ENCODE peak calls at places on chromosomes 7 and 10, in nine cellular contexts. A, Y, E, K, B, T, R, V and Q are unnamed samples. For H3K4me1, the result is how much of the 10 kb centered on the place peaks cover.

GRCh38 chr7:121954803-121955202 is 81.8 kb downstream of the PTPRZ1 start:
- DNase-seq in T (no peak), B (no peak), K (no peak), R (no peak), E (no peak), V (no peak), Y (no peak), A (no peak), Q (no peak)

GRCh38 chr10:102832987-102833386 is 4.2 kb downstream of the CYP17A1 start:
- DNase-seq in T (no peak), K (peak), R (no peak), A (no peak), B (no peak), E (no peak), V (no peak), Y (no peak), Q (no peak)

GRCh38 chr7:44764665-44765578 is 16.3 kb downstream of the ZMIZ2 start:
- DNase-seq in Y (no peak), A (no peak), R (no peak), V (no peak), K (peak), B (no peak), T (no peak), E (peak), Q (no peak)

GRCh38 chr10:99733366-99733765 is 1.3 kb downstream of the CUTC start:
- DNase-seq in B (no peak), K (peak), A (no peak), E (peak), V (no peak), R (no peak), T (no peak), Y (no peak), Q (no peak)

GRCh38 chr7:114026486-114027089 is 107.8 kb upstream of the PPP1R3A start:
- DNase-seq in E (peak), V (no peak), K (no peak), R (no peak), B (no peak), Y (no peak), A (no peak), T (peak), Q (no peak)

GRCh38 chr7:81937091-81937490 is 167.2 kb upstream of the HGF start:
- DNase-seq in V (no peak), E (no peak), B (no peak), Y (no peak), A (no peak), R (no peak), T (no peak), K (no peak), Q (no peak)

GRCh38 chr7:2880051-2880450 is 35.9 kb upstream of the GNA12 start:
- DNase-seq in T (no peak), A (no peak), E (no peak), V (no peak), R (no peak), Y (no peak), K (no peak), B (no peak), Q (no peak)

GRCh38 chr10:21290499-21291160 is 234.9 kb downstream of the SKIDA1 start:
- DNase-seq in T (no peak), E (no peak), V (no peak), K (no peak), B (no peak), A (no peak), Y (no peak), R (no peak), Q (no peak)

GRCh38 chr10:84095821-84096497 is 43.4 kb upstream of the GHITM start:
- DNase-seq in K (peak), T (no peak), B (peak), Y (peak), V (no peak), R (no peak), A (no peak), E (no peak), Q (no peak)

GRCh38 chr10:93071674-93072224 is 1.9 kb upstream of the CYP26A1 start:
- DNase-seq in A (no peak), B (no peak), R (no peak), T (peak), K (peak), V (no peak), E (peak), Y (no peak), Q (no peak)

GRCh38 chr10:23013581-23014335 is 81.6 kb upstream of the MSRB2 start:
- DNase-seq in A (no peak), B (no peak), V (no peak), Y (no peak), E (no peak), K (no peak), T (no peak), R (no peak), Q (no peak)

GRCh38 chr10:102997998-102998397 is 79.9 kb downstream of the CNNM2 start:
- DNase-seq in B (no peak), E (no peak), V (no peak), Y (no peak), T (peak), A (no peak), R (no peak), K (no peak), Q (no peak)

GRCh38 chr7:55432937-55433784 is 68.0 kb downstream of the LANCL2 start:
- DNase-seq in E (peak), A (no peak), B (no peak), Y (no peak), V (no peak), T (peak), R (no peak), K (peak), Q (no peak)

GRCh38 chr7:142413280-142414000 is 155.6 kb upstream of the PRSS58 start:
- DNase-seq in T (no peak), B (no peak), K (no peak), E (no peak), V (no peak), A (no peak), R (no peak), Y (no peak), Q (no peak)

GRCh38 chr10:125125951-125126735 is 34.2 kb downstream of the CTBP2 start:
- DNase-seq in A (peak), B (no peak), K (no peak), E (no peak), T (no peak), Y (no peak), R (no peak), V (no peak), Q (no peak)

GRCh38 chr10:125122566-125122965 is 37.8 kb downstream of the CTBP2 start:
- DNase-seq in V (no peak), A (peak), B (no peak), R (no peak), K (no peak), Y (no peak), T (no peak), E (no peak), Q (no peak)

GRCh38 chr10:125123363-125124113 is 36.8 kb downstream of the CTBP2 start:
- DNase-seq in R (peak), V (no peak), E (peak), A (peak), Y (peak), K (peak), B (peak), T (no peak), Q (no peak)

GRCh38 chr10:125124907-125125306 is 35.5 kb downstream of the CTBP2 start:
- DNase-seq in E (no peak), T (no peak), B (no peak), K (peak), A (peak), V (no peak), Y (no peak), R (no peak), Q (no peak)

DNA sequence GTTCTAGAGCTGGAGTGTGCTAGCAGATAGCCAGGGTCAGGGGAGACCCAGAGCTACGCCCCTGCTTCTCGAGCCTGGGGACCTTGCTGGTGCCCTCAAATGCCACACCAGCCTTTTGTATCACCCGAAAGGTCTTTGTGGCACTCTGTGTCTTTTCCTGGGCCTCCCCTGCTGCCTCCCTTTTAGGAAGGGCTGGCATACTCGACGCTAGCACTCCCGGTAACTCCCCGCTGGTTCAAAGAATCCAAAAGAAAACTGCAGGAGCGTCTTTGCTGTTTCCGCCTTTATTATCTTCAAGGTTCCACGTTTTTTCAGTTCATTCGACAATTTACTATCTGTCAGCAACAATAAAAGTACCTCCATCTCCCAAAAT is 36.3 kb downstream of the CTBP2 start:
- DNase-seq in E (no peak), B (no peak), T (no peak), Y (no peak), K (no peak), A (no peak), V (no peak), R (no peak), Q (no peak)
- H3K27ac ChIP-seq in E (peak), B (peak), T (no peak), Y (peak), K (peak), A (peak), V (no peak), R (peak), Q (no peak)

GRCh38 chr10:35398888-35399287 is 62.6 kb downstream of the CCNY start:
- DNase-seq in R (no peak), K (no peak), A (no peak), Y (no peak), E (no peak), V (no peak), T (no peak), B (no peak), Q (no peak)

GRCh38 chr10:35397953-35398352 is 61.6 kb downstream of the CCNY start:
- DNase-seq in K (no peak), E (no peak), B (no peak), A (no peak), T (no peak), R (no peak), Y (no peak), V (no peak), Q (no peak)

GRCh38 chr10:35399414-35400009 is 63.2 kb downstream of the CCNY start:
- DNase-seq in E (no peak), R (no peak), V (no peak), A (no peak), Y (no peak), T (no peak), K (no peak), B (no peak), Q (no peak)

GRCh38 chr10:35396560-35397434 is 60.5 kb downstream of the CCNY start:
- DNase-seq in E (no peak), A (no peak), K (no peak), V (no peak), T (no peak), R (no peak), B (no peak), Y (no peak), Q (no peak)

DNA sequence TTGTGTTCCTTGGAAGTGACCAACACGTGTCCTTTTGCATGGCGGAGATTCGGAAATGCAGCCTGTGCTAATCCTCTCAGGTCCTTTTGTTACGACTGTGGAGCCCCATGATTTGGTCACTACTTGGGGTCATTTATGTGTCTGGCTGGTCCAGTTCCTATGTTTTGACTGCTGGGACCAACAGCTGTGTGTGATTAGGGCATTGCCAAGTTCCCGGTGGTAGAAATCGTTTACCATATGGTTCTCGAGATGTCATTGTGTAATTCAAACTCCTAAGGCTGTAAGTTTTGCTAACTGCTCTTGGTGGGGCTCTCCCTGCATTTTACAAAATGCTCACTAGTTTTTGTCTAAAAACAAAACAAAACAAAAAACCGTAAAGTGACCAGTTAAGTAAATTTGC is 62.0 kb downstream of the CCNY start:
- DNase-seq in B (no peak), A (no peak), R (no peak), V (no peak), Y (no peak), T (no peak), K (no peak), E (no peak), Q (no peak)
- H3K4me1 ChIP-seq in B (half or more), A (under half), R (under half), V (under half), Y (half or more), T (under half), K (under half), E (under half), Q (under half)

DNA sequence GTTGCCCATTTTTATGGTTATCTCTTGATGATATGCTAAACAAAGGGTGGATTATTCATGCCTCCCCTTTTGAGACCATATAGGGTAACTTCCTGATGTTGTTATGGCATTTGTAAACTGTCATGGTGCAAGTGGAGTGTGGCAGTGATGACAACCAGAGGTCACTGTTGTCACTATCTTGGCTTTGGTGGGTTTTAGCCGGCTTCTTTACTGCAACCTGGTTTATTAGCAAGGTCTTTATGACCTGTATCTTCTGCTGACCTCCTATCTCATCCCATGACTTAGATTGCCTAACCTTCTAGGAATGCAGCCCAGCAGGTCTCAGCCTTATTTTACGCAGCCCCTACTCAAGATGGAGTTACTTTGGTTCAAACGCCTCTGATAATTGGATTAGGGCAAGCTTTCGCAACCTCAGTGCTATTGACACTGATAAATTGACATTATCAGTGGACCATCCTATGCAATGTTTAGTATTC is 36.9 kb downstream of the BAG3 start:
- DNase-seq in R (no peak), V (no peak), E (no peak), K (no peak), B (no peak), T (peak), Y (no peak), A (no peak), Q (no peak)
- H3K27ac ChIP-seq in R (no peak), V (no peak), E (no peak), K (no peak), B (no peak), T (peak), Y (peak), A (no peak), Q (no peak)

GRCh38 chr10:79079490-79080355 is 11.0 kb downstream of the ZMIZ1 start:
- DNase-seq in R (peak), E (peak), K (peak), V (no peak), A (no peak), Y (no peak), B (peak), T (peak), Q (no peak)

GRCh38 chr10:79082631-79083581 is 14.1 kb downstream of the ZMIZ1 start:
- DNase-seq in Y (no peak), R (no peak), T (no peak), B (no peak), E (no peak), V (no peak), A (no peak), K (no peak), Q (no peak)

GRCh38 chr10:79082035-79082373 is 13.2 kb downstream of the ZMIZ1 start:
- DNase-seq in E (no peak), R (no peak), T (no peak), A (no peak), B (no peak), Y (no peak), V (no peak), K (no peak), Q (no peak)

GRCh38 chr10:79079074-79079397 is 10.3 kb downstream of the ZMIZ1 start:
- DNase-seq in V (no peak), K (peak), E (no peak), B (no peak), A (no peak), T (no peak), Y (no peak), R (no peak), Q (no peak)

GRCh38 chr10:79081353-79082034 is 12.7 kb downstream of the ZMIZ1 start:
- DNase-seq in T (peak), V (no peak), R (no peak), K (peak), E (no peak), A (no peak), B (no peak), Y (no peak), Q (no peak)
- H3K4me1 ChIP-seq in T (half or more), V (under half), R (half or more), K (half or more), E (half or more), A (under half), B (half or more), Y (half or more), Q (under half)

GRCh38 chr10:77575271-77576006 is 62.2 kb downstream of the KCNMA1 start:
- DNase-seq in R (no peak), E (no peak), A (no peak), T (no peak), B (no peak), K (no peak), V (no peak), Y (no peak), Q (no peak)

GRCh38 chr10:77574436-77574835 is 63.2 kb downstream of the KCNMA1 start:
- DNase-seq in R (no peak), E (no peak), B (no peak), A (no peak), Y (no peak), T (no peak), K (no peak), V (no peak), Q (no peak)

GRCh38 chr10:77577666-77578229 is 59.9 kb downstream of the KCNMA1 start:
- DNase-seq in K (no peak), R (no peak), A (no peak), B (no peak), E (no peak), Y (no peak), T (no peak), V (no peak), Q (no peak)

GRCh38 chr10:77576633-77577032 is 61.0 kb downstream of the KCNMA1 start:
- DNase-seq in K (no peak), Y (no peak), B (no peak), V (no peak), A (no peak), E (no peak), R (no peak), T (no peak), Q (no peak)

DNA sequence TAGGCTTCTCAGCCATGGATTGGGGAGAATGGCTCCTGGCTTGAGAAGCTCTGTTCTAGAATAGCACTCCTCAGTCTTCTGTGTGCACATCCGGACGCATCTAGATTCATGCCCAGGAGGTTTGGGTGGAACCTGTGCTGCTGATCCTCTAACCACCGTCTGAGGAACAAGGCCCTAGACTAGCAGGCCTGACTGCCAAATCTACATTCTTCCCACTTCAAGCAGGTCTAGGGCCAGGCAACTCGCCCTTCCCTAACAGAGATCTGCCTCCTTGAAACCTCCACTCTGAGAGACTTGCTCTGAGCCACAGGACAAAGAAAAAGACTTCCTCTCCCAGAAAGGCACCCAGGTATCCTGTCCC is 61.6 kb downstream of the KCNMA1 start:
- DNase-seq in B (no peak), E (no peak), A (no peak), Y (no peak), R (no peak), T (no peak), V (no peak), K (no peak), Q (no peak)
- H3K27ac ChIP-seq in B (no peak), E (no peak), A (no peak), Y (no peak), R (no peak), T (no peak), V (no peak), K (no peak), Q (no peak)

GRCh38 chr7:24368161-24368560 is 84.2 kb downstream of the NPY start:
- DNase-seq in A (no peak), K (peak), E (no peak), R (no peak), B (no peak), V (no peak), T (no peak), Y (no peak), Q (no peak)
- H3K4me1 ChIP-seq in A (under half), K (under half), E (under half), R (under half), B (under half), V (under half), T (under half), Y (under half), Q (under half)

GRCh38 chr7:146636033-146636356 is 519.4 kb downstream of the CNTNAP2 start:
- DNase-seq in R (no peak), E (no peak), A (no peak), B (no peak), Y (no peak), K (no peak), T (no peak), V (no peak), Q (no peak)

GRCh38 chr7:146639291-146639690 is 522.7 kb downstream of the CNTNAP2 start:
- DNase-seq in B (no peak), K (no peak), V (no peak), Y (no peak), R (no peak), T (no peak), A (no peak), E (no peak), Q (no peak)

GRCh38 chr7:146635200-146636032 is 518.8 kb downstream of the CNTNAP2 start:
- DNase-seq in Y (no peak), A (no peak), K (no peak), T (peak), V (no peak), E (no peak), B (no peak), R (no peak), Q (no peak)
- H3K27ac ChIP-seq in Y (no peak), A (no peak), K (no peak), T (no peak), V (no peak), E (no peak), B (no peak), R (no peak), Q (no peak)

GRCh38 chr7:118076564-118076963 is 107.4 kb upstream of the LSM8 start:
- DNase-seq in A (no peak), B (no peak), E (no peak), T (no peak), Y (no peak), R (no peak), V (no peak), K (no peak), Q (no peak)

GRCh38 chr7:118078015-118078414 is 105.9 kb upstream of the LSM8 start:
- DNase-seq in B (no peak), Y (no peak), R (no peak), E (no peak), V (no peak), K (no peak), T (no peak), A (no peak), Q (no peak)

DNA sequence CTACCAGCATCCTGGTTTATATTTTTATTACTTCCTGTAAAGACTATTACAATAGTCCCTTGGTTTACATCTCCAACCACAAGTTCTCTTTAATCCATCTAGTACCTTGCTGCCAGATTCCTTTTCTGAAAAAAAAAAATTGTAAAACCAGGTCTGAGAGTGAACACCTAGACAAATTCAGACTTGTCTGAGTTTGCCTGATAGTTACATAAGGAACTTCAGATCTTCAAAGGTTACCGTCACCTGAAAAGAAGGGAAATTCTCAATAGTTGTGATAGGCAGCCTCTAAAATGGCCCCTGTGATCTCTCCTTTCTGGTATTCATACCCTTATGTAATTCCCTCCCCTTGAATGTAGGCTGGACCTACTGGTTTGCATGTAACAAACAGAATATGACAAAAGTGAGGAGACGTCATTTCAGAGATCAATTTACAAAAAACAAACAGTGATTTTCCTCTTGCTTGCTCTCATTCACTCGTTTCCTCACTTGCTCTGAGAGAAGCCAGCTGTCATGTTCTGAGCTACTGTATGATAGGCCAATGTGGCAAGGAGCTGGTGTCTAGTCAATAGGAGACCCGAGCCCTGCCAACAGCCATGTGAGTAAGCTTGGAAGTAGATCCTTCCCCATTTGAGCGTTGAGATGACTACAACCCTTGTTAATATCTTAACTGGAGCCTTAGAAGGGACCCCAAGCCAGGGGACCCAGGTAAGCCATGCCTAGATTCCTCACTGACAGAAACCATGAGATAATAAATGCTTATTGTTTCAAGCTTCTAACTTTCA is 110.9 kb upstream of the LSM8 start:
- DNase-seq in R (no peak), A (no peak), E (no peak), V (no peak), T (no peak), B (no peak), Y (no peak), K (no peak), Q (no peak)
- H3K4me1 ChIP-seq in R (under half), A (under half), E (under half), V (under half), T (under half), B (under half), Y (under half), K (under half), Q (under half)